ENCODE peak calls at places on chromosome 15, in four cellular contexts. L is H1, Q is ovary, R is K562. D is an unnamed sample.

GRCh38 chr15:62344806-62345539 is 179.9 kb upstream of the C2CD4B start:
- DNase-seq in L (peak; percentile 75), Q (no peak), R (peak; percentile 63), D (peak; percentile 51)

GRCh38 chr15:90531147-90531546 is 1.4 kb downstream of the CRTC3 start:
- DNase-seq in L (no peak), Q (no peak), R (peak; percentile 24), D (no peak)

GRCh38 chr15:96693990-96694517 is 363.6 kb downstream of the NR2F2 start:
- DNase-seq in L (no peak), Q (no peak), R (no peak), D (no peak)

GRCh38 chr15:24734391-24734790 is 58.8 kb downstream of the NPAP1 start:
- DNase-seq in L (no peak), Q (no peak), R (no peak), D (no peak)

GRCh38 chr15:81480645-81481053 is 106.6 kb upstream of the TMC3 start:
- DNase-seq in L (peak; percentile 54), Q (peak; percentile 24), R (peak; percentile 27), D (no peak)

GRCh38 chr15:31369716-31370115 is 43.1 kb downstream of the KLF13 start:
- DNase-seq in L (no peak), Q (no peak), R (no peak), D (no peak)

GRCh38 chr15:99248000-99248727 is 1.2 kb downstream of the TTC23 start:
- DNase-seq in L (no peak), Q (no peak), R (no peak), D (no peak)

GRCh38 chr15:67421105-67421504 is 99.8 kb upstream of the C15orf61 start:
- DNase-seq in L (no peak), Q (no peak), R (no peak), D (no peak)

GRCh38 chr15:33766329-33766728 is 202.0 kb upstream of the CHRM5 start:
- DNase-seq in L (no peak), Q (no peak), R (no peak), D (no peak)

GRCh38 chr15:40471105-40471777 is 457 bp downstream of the CHST14 start:
- DNase-seq in L (peak; percentile 71), Q (peak; percentile 55), R (no peak), D (peak; percentile 39)

GRCh38 chr15:33242165-33242564 is 47.7 kb upstream of the FMN1 start:
- DNase-seq in L (no peak), Q (no peak), R (no peak), D (no peak)

GRCh38 chr15:42772126-42772525 is 35.2 kb upstream of the CDAN1 start:
- DNase-seq in L (no peak), Q (no peak), R (no peak), D (no peak)

GRCh38 chr15:45548753-45549520 is 26.4 kb upstream of the SLC30A4 start:
- DNase-seq in L (no peak), Q (no peak), R (peak; percentile 45), D (no peak)

GRCh38 chr15:100704281-100705055 is 102.1 kb downstream of the ASB7 start:
- DNase-seq in L (no peak), Q (no peak), R (no peak), D (no peak)

GRCh38 chr15:44588541-44588940 is 51.6 kb downstream of the EIF3J start:
- DNase-seq in L (no peak), Q (no peak), R (no peak), D (no peak)

DNA sequence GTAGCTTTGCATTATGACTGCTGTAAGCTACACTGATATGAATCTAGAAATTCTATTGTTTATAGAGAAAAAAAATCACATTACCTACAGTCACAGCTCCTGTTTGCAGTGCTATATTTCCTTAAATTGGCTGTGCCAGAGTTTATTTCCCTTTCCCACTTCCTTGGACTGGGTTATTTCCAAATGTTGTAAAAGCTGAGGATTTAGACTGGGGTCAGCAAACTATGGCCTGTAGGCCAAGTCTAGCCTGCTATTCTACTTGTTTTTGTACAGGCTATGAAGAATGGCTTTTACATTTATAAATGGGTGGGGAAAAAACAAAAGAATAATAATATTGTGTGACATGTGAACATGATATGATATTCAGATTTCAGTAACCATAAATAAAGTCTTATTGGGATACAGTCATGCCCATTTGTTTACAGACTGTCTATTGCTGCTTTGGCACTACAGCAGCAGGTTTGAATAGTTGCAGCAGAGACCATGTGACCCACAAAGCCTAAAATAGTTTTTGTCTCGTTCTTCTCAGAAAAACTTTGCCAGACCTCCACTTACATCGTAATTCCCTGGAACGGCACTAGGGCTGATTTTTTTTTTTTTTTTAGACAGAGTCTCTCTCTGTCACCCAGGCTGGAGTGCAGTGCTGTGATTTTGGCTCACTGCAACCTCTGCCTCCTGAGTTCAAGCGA is 7.8 kb downstream of the GLDN start:
- DNase-seq in L (no peak), Q (no peak), R (no peak), D (no peak)
- TF ChIP-seq EP300 in L (no peak), Q (no peak), R (no peak), D (no peak)

GRCh38 chr15:75023194-75024101 is at the start of gene PPCDC:
- DNase-seq in L (peak; percentile 95), Q (peak; percentile 97), R (peak; percentile 97), D (peak; percentile 97)
- TF ChIP-seq EP300 in L (no peak), Q (no peak), R (peak; percentile 57), D (no peak)

DNA sequence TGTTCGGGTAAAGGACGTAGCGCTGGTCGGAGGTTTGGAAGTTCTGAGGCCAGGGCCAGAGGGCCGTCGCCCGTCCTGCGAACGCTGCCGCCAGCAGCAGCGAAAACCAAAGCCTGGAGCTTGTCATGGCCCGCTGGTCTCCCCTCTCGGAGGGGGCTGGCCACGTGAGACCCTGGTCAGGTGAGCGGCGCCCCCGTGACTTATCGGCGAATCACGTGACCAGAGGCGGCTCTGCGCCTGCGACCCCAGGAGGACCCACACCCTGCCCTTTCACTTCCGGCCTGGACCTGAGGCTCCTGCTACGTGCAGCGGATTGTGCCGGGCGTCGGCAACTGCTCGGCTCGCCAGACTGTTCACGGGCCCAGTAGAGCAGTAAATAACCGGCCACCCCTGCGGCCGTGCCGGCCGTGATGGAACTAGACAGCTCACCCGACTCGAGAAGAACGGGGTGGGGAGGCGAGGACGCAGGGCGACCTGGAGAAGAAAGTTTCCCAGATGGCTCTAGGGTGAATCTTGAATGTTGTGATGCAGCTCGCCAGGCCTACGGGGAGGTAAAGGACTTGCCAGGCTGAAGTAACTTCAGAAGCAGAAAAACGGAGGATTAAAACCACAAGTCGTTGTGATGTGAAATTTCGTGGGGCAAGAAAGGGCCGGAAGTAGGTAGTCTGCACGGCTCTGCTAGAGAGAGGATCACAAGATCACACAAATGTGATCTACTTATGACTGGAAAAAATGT is at the start of gene HEXA:
- DNase-seq in L (peak; percentile 100), Q (peak; percentile 99), R (peak; percentile 95), D (peak; percentile 94)
- TF ChIP-seq EP300 in L (no peak), Q (no peak), R (peak; percentile 56), D (no peak)

GRCh38 chr15:39184701-39185390 is 396.0 kb upstream of the THBS1 start:
- DNase-seq in L (no peak), Q (no peak), R (no peak), D (no peak)

GRCh38 chr15:39191871-39192281 is 389.0 kb upstream of the THBS1 start:
- DNase-seq in L (no peak), Q (no peak), R (no peak), D (no peak)

GRCh38 chr15:39188314-39188713 is 392.6 kb upstream of the THBS1 start:
- DNase-seq in L (no peak), Q (no peak), R (no peak), D (no peak)

GRCh38 chr15:39192376-39192775 is 388.5 kb upstream of the THBS1 start:
- DNase-seq in L (no peak), Q (no peak), R (no peak), D (no peak)

GRCh38 chr15:39188930-39189329 is 391.9 kb upstream of the THBS1 start:
- DNase-seq in L (no peak), Q (no peak), R (no peak), D (no peak)
- TF ChIP-seq EP300 in L (no peak), Q (no peak), R (no peak), D (no peak)

GRCh38 chr15:92304239-92304975 is 89.3 kb upstream of the ST8SIA2 start:
- DNase-seq in L (no peak), Q (no peak), R (no peak), D (no peak)

GRCh38 chr15:92305342-92305741 is 88.3 kb upstream of the ST8SIA2 start:
- DNase-seq in L (no peak), Q (no peak), R (no peak), D (no peak)

GRCh38 chr15:92306662-92307061 is 87.0 kb upstream of the ST8SIA2 start:
- DNase-seq in L (no peak), Q (no peak), R (peak; percentile 12), D (no peak)
- TF ChIP-seq EP300 in L (no peak), Q (no peak), R (no peak), D (no peak)

GRCh38 chr15:70510433-70510832 is 252.9 kb downstream of the UACA start:
- DNase-seq in L (no peak), Q (no peak), R (no peak), D (no peak)

GRCh38 chr15:70505971-70506887 is 257.1 kb downstream of the UACA start:
- DNase-seq in L (no peak), Q (no peak), R (no peak), D (no peak)

GRCh38 chr15:70509282-70510272 is 253.8 kb downstream of the UACA start:
- DNase-seq in L (no peak), Q (no peak), R (no peak), D (no peak)

GRCh38 chr15:70507772-70508351 is 255.5 kb downstream of the UACA start:
- DNase-seq in L (no peak), Q (no peak), R (no peak), D (no peak)

DNA sequence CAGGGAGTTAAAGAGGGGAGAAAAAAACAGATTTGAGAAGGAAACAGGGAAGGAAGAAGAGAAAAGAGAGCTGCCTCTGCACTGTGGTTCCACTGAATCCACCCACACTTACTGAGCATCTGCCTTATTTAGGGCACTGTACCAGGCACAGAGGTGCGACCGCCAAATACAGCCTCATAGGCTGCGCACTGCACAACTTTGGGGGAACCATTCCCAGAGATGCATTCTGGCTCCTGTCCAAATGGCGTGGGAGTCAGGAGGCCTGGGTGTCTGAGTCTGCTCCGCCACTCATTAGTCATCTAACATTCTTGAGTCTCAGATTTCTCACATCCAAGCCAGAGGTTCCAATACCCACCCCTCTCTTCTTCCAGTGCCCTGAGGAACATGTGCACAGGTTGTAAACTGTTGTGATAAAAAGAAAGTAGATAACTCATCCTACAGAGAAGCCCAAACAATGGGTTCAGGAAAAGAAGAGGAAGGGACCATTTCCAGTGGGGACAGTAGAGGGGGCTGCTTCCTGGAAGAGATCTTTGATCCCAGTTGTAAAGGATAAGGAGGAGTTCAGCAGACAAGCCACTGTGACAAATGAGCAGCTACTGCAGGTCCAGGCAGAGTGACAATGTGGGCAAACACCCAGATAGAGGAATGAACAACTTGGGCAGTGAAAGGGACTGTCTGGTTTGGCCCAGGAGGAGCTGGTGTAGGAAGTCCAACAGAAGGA is 254.6 kb downstream of the UACA start:
- DNase-seq in L (no peak), Q (no peak), R (no peak), D (peak; percentile 64)
- TF ChIP-seq EP300 in L (no peak), Q (no peak), R (no peak), D (no peak)

GRCh38 chr15:64095795-64096485 is at the start of gene SNX1:
- DNase-seq in L (peak; percentile 95), Q (peak; percentile 98), R (peak; percentile 96), D (peak; percentile 96)
- TF ChIP-seq EP300 in L (no peak), Q (no peak), R (peak; percentile 68), D (peak; percentile 12)